ENCODE peak calls at places on chromosomes 3 and 15, in seven cellular contexts. J, Y, S, H, C, U and V are unnamed samples.

GRCh38 chr3:170868577-170869239 is 1.3 kb downstream of the RPL22L1 start:
- DNase-seq in J (no peak), Y (no peak), S (no peak), H (no peak), C (no peak), U (no peak), V (no peak)

GRCh38 chr3:141312359-141313090 is 55.8 kb upstream of the ZBTB38 start:
- DNase-seq in J (no peak), Y (peak), S (no peak), H (no peak), C (no peak), U (no peak), V (no peak)

GRCh38 chr3:8937064-8938020 is 25.9 kb downstream of the RAD18 start:
- DNase-seq in J (no peak), Y (no peak), S (peak), H (no peak), C (no peak), U (peak), V (peak)

GRCh38 chr15:77988386-77989301 is 88.9 kb downstream of the TBC1D2B start:
- DNase-seq in J (no peak), Y (no peak), S (no peak), H (no peak), C (no peak), U (no peak), V (no peak)

GRCh38 chr3:53820756-53821580 is 25.3 kb downstream of the CHDH start:
- DNase-seq in J (no peak), Y (no peak), S (no peak), H (no peak), C (no peak), U (no peak), V (no peak)

GRCh38 chr3:61315874-61316273 is 64.6 kb upstream of the FHIT start:
- DNase-seq in J (peak), Y (peak), S (peak), H (peak), C (no peak), U (no peak), V (no peak)

GRCh38 chr15:75200765-75201608 is 695 bp upstream of the C15orf39 start:
- DNase-seq in J (peak), Y (peak), S (peak), H (peak), C (peak), U (peak), V (no peak)

GRCh38 chr15:50873935-50874353 is 34.5 kb upstream of the AP4E1 start:
- DNase-seq in J (no peak), Y (peak), S (no peak), H (no peak), C (no peak), U (no peak), V (no peak)

GRCh38 chr3:117480493-117480892 is 770.9 kb downstream of the TUSC7 start:
- DNase-seq in J (no peak), Y (no peak), S (no peak), H (no peak), C (no peak), U (no peak), V (no peak)

GRCh38 chr3:111164621-111165020 is 93.0 kb downstream of the NECTIN3 start:
- DNase-seq in J (no peak), Y (no peak), S (no peak), H (no peak), C (no peak), U (no peak), V (no peak)

GRCh38 chr15:57947781-57948180 is 117.7 kb downstream of the ALDH1A2 start:
- DNase-seq in J (peak), Y (peak), S (no peak), H (no peak), C (no peak), U (no peak), V (no peak)

GRCh38 chr3:49198611-49199230 is 27.3 kb downstream of the KLHDC8B start:
- DNase-seq in J (no peak), Y (no peak), S (no peak), H (no peak), C (no peak), U (peak), V (no peak)

GRCh38 chr15:68313501-68314390 is 36.2 kb downstream of the FEM1B start:
- DNase-seq in J (peak), Y (no peak), S (no peak), H (no peak), C (no peak), U (no peak), V (no peak)

GRCh38 chr3:185195652-185196051 is 42.8 kb upstream of the C3orf70 start:
- DNase-seq in J (no peak), Y (no peak), S (no peak), H (no peak), C (no peak), U (no peak), V (no peak)
- H3K4ac ChIP-seq in J (no peak), Y (no peak), S (no peak), H (no peak), C (no peak), U (no peak), V (no peak)

GRCh38 chr3:57701781-57702180 is 8.9 kb upstream of the DENND6A start:
- DNase-seq in J (no peak), Y (no peak), S (no peak), H (no peak), C (no peak), U (peak), V (no peak)

GRCh38 chr3:57709559-57709958 is 16.7 kb upstream of the DENND6A start:
- DNase-seq in J (no peak), Y (no peak), S (no peak), H (no peak), C (no peak), U (no peak), V (no peak)

GRCh38 chr3:57700737-57701136 is 7.9 kb upstream of the DENND6A start:
- DNase-seq in J (no peak), Y (no peak), S (no peak), H (no peak), C (no peak), U (no peak), V (no peak)

DNA sequence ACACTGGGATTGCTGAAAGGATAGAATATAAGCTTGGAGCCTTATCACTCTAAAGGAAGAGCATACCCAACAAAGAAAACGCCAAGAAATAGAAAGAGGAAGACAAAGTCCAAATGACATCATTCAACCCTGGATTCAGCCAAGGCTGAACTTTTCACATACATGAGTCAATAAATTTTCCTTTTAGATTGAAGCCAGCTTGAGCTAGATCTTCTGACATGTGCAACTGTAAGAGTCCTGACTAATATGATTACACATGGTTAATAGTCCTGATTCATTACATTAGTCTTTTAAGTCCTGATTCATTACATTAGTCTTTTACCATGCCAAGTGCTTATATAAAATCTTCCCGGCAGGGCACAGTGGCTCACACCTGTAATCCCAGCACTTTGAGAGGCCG is 13.6 kb upstream of the DENND6A start:
- DNase-seq in J (no peak), Y (no peak), S (no peak), H (no peak), C (no peak), U (peak), V (peak)
- H3K23ac ChIP-seq in J (no peak), Y (no peak), S (no peak), H (no peak), C (no peak), U (no peak), V (no peak)

DNA sequence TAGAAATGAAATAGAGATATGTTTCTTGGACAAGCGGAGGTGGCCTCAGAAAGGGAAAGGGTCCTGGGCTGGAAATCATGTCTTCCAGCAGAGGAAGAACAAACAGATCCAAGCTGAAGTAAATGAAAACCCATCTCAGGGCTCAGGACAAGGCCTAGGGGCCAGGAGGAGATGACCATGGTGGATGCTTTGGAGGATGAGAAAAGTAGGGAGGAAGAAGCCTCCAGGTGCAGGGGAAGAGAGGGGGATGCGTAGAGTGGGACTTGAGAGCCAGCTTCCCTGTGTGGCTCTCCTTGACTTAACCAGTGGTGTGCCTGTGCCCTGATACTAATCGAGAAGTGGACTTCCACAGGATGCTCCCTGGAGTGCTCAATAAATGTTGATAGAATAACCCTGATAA is 203.2 kb downstream of the FAM43A start:
- DNase-seq in J (peak), Y (no peak), S (no peak), H (no peak), C (no peak), U (no peak), V (no peak)
- H3K4ac ChIP-seq in J (no peak), Y (no peak), S (no peak), H (no peak), C (no peak), U (no peak), V (no peak)

GRCh38 chr3:158384019-158384418 is 187.0 kb upstream of the MLF1 start:
- DNase-seq in J (no peak), Y (no peak), S (no peak), H (no peak), C (no peak), U (peak), V (no peak)

GRCh38 chr3:158382479-158382878 is 188.5 kb upstream of the MLF1 start:
- DNase-seq in J (no peak), Y (no peak), S (no peak), H (no peak), C (no peak), U (no peak), V (no peak)

GRCh38 chr3:158381274-158381868 is 189.6 kb upstream of the MLF1 start:
- DNase-seq in J (no peak), Y (no peak), S (no peak), H (no peak), C (no peak), U (no peak), V (peak)

DNA sequence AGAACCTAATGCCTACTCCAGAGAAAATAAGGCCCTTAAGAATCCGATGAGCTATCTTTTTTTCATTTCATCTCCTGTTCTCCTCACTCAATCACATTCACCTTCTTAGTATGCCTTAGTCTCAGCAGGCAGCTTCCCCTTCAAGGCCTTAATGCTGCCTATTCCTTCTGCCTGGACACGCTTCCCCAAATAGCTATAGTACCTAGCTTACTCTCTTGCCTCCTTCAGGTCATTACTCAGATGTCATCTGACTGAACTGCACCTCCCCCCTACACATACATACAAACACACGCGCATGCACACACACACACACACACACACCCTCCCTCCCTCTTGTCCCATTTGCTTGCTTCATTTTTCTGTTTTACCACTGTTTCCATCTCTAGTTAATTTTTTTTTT is 191.5 kb upstream of the MLF1 start:
- DNase-seq in J (no peak), Y (peak), S (no peak), H (no peak), C (no peak), U (no peak), V (no peak)
- H3K23ac ChIP-seq in J (no peak), Y (no peak), S (no peak), H (no peak), C (no peak), U (no peak), V (no peak)

GRCh38 chr15:66024998-66025397 is 155.7 kb downstream of the RAB11A start:
- DNase-seq in J (no peak), Y (no peak), S (no peak), H (no peak), C (no peak), U (no peak), V (no peak)

GRCh38 chr15:66025972-66026371 is 156.7 kb downstream of the RAB11A start:
- DNase-seq in J (peak), Y (no peak), S (no peak), H (no peak), C (peak), U (peak), V (no peak)

GRCh38 chr15:66024116-66024515 is 154.8 kb downstream of the RAB11A start:
- DNase-seq in J (no peak), Y (no peak), S (no peak), H (no peak), C (no peak), U (no peak), V (no peak)

GRCh38 chr15:66021801-66022525 is 152.7 kb downstream of the RAB11A start:
- DNase-seq in J (no peak), Y (no peak), S (no peak), H (no peak), C (no peak), U (peak), V (no peak)

DNA sequence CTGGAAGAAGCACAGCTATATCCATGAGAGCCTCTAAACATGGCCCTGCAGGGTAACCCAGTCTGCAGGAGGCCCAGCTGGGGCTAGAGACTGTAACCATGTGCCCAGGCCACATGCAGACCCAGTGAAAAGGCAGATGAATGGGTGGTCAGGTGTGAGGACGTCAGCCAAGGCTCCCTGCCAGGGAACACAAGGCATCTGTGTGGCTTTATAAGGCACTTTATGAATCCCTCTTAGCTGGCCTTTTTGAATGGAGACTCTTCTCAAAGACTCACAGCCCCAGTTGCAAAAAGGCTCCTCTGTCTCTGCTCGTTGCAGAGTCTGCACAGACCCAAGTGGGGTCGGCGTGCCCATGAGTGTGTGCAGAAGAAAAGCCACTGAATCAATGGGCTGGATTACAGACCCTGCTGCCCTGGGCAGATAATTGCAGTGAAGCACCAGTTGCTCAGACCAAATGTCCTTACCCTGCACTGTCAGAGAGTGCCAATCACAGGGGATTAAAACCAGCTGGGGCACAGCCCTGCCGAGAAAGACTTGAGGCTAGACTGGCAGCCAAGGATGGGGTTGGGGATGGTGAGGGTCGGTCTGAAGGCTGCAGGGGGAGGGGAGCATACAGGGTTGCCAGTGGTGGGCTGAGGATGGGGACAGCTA is 154.2 kb downstream of the RAB11A start:
- DNase-seq in J (no peak), Y (no peak), S (no peak), H (no peak), C (no peak), U (no peak), V (no peak)
- H3K4ac ChIP-seq in J (no peak), Y (no peak), S (no peak), H (no peak), C (peak), U (no peak), V (no peak)

GRCh38 chr3:60189304-60189703 is 1061.9 kb downstream of the FHIT start:
- DNase-seq in J (no peak), Y (no peak), S (no peak), H (no peak), C (no peak), U (peak), V (no peak)
- H3K23ac ChIP-seq in J (no peak), Y (no peak), S (no peak), H (no peak), C (no peak), U (no peak), V (no peak)

GRCh38 chr3:155254445-155254844 is 39.0 kb downstream of the STRIT1 start:
- DNase-seq in J (no peak), Y (no peak), S (no peak), H (no peak), C (no peak), U (no peak), V (no peak)
- H3K4ac ChIP-seq in J (no peak), Y (no peak), S (no peak), H (no peak), C (no peak), U (no peak), V (no peak)